ENCODE peak calls at places on chromosome 21, in eight cellular contexts. One of them, this sample, is unnamed.

GRCh38 chr21:44942566-44942965 is 2.7 kb downstream of the SLX9 start:
- DNase-seq in T-helper 2 cell: no peak
- DNase-seq in H4: no peak
- DNase-seq in NCI-H446: no peak
- DNase-seq in MG63: no peak
- DNase-seq in NCI-H69: no peak
- DNase-seq in myocyte: no peak
- DNase-seq in GF-D8: no peak
- DNase-seq in this sample: no peak

GRCh38 chr21:22278366-22278765 is 1280.2 kb downstream of the NCAM2 start:
- DNase-seq in T-helper 2 cell: no peak
- DNase-seq in H4: no peak
- DNase-seq in NCI-H446: no peak
- DNase-seq in MG63: no peak
- DNase-seq in NCI-H69: no peak
- DNase-seq in myocyte: no peak
- DNase-seq in GF-D8: no peak
- DNase-seq in this sample: no peak

GRCh38 chr21:38965910-38966504 is 160.3 kb downstream of the ETS2 start:
- DNase-seq in T-helper 2 cell: no peak
- DNase-seq in H4: peak
- DNase-seq in NCI-H446: no peak
- DNase-seq in MG63: no peak
- DNase-seq in NCI-H69: peak
- DNase-seq in myocyte: peak
- DNase-seq in GF-D8: no peak
- DNase-seq in this sample: no peak

GRCh38 chr21:26148071-26148470 is 22.5 kb downstream of the APP start:
- DNase-seq in T-helper 2 cell: no peak
- DNase-seq in H4: peak
- DNase-seq in NCI-H446: no peak
- DNase-seq in MG63: no peak
- DNase-seq in NCI-H69: no peak
- DNase-seq in myocyte: peak
- DNase-seq in GF-D8: no peak
- DNase-seq in this sample: no peak

GRCh38 chr21:19523731-19524130 is 1120.1 kb upstream of the TMPRSS15 start:
- DNase-seq in T-helper 2 cell: no peak
- DNase-seq in H4: peak
- DNase-seq in NCI-H446: peak
- DNase-seq in MG63: peak
- DNase-seq in NCI-H69: peak
- DNase-seq in myocyte: no peak
- DNase-seq in GF-D8: no peak
- DNase-seq in this sample: no peak

GRCh38 chr21:35423694-35424093 is 374.6 kb upstream of the RUNX1 start:
- DNase-seq in T-helper 2 cell: no peak
- DNase-seq in H4: no peak
- DNase-seq in NCI-H446: no peak
- DNase-seq in MG63: no peak
- DNase-seq in NCI-H69: no peak
- DNase-seq in myocyte: peak
- DNase-seq in GF-D8: no peak
- DNase-seq in this sample: no peak

GRCh38 chr21:27040738-27041137 is 73.8 kb upstream of the ADAMTS5 start:
- DNase-seq in T-helper 2 cell: no peak
- DNase-seq in H4: no peak
- DNase-seq in NCI-H446: no peak
- DNase-seq in MG63: no peak
- DNase-seq in NCI-H69: no peak
- DNase-seq in myocyte: no peak
- DNase-seq in GF-D8: no peak
- DNase-seq in this sample: no peak

GRCh38 chr21:42012344-42012743 is 2.2 kb upstream of the ZBTB21 start:
- DNase-seq in T-helper 2 cell: no peak
- DNase-seq in H4: no peak
- DNase-seq in NCI-H446: peak
- DNase-seq in MG63: peak
- DNase-seq in NCI-H69: peak
- DNase-seq in myocyte: no peak
- DNase-seq in GF-D8: no peak
- DNase-seq in this sample: no peak

GRCh38 chr21:26800001-26800400 is 45.2 kb downstream of the ADAMTS1 start:
- DNase-seq in T-helper 2 cell: no peak
- DNase-seq in H4: no peak
- DNase-seq in NCI-H446: no peak
- DNase-seq in MG63: no peak
- DNase-seq in NCI-H69: no peak
- DNase-seq in myocyte: no peak
- DNase-seq in GF-D8: no peak
- DNase-seq in this sample: no peak

GRCh38 chr21:21163904-21164303 is 165.7 kb downstream of the NCAM2 start:
- DNase-seq in T-helper 2 cell: no peak
- DNase-seq in H4: peak
- DNase-seq in NCI-H446: peak
- DNase-seq in MG63: peak
- DNase-seq in NCI-H69: peak
- DNase-seq in myocyte: peak
- DNase-seq in GF-D8: peak
- DNase-seq in this sample: peak

GRCh38 chr21:36656138-36656537 is 42.8 kb upstream of the SIM2 start:
- DNase-seq in T-helper 2 cell: no peak
- DNase-seq in H4: no peak
- DNase-seq in NCI-H446: no peak
- DNase-seq in MG63: no peak
- DNase-seq in NCI-H69: no peak
- DNase-seq in myocyte: no peak
- DNase-seq in GF-D8: no peak
- DNase-seq in this sample: no peak

GRCh38 chr21:26124421-26124833 is 46.1 kb downstream of the APP start:
- DNase-seq in T-helper 2 cell: no peak
- DNase-seq in H4: peak
- DNase-seq in NCI-H446: no peak
- DNase-seq in MG63: no peak
- DNase-seq in NCI-H69: peak
- DNase-seq in myocyte: peak
- DNase-seq in GF-D8: no peak
- DNase-seq in this sample: no peak

GRCh38 chr21:41216486-41216885 is 48.5 kb downstream of the BACE2 start:
- DNase-seq in T-helper 2 cell: no peak
- DNase-seq in H4: no peak
- DNase-seq in NCI-H446: no peak
- DNase-seq in MG63: no peak
- DNase-seq in NCI-H69: no peak
- DNase-seq in myocyte: no peak
- DNase-seq in GF-D8: no peak
- DNase-seq in this sample: no peak

GRCh38 chr21:44653656-44654575 is 543 bp downstream of the KRTAP12-4 start:
- DNase-seq in T-helper 2 cell: no peak
- DNase-seq in H4: no peak
- DNase-seq in NCI-H446: no peak
- DNase-seq in MG63: no peak
- DNase-seq in NCI-H69: peak
- DNase-seq in myocyte: no peak
- DNase-seq in GF-D8: no peak
- DNase-seq in this sample: no peak

GRCh38 chr21:34640858-34641257 is 25.9 kb upstream of the RCAN1 start:
- DNase-seq in T-helper 2 cell: no peak
- DNase-seq in H4: peak
- DNase-seq in NCI-H446: no peak
- DNase-seq in MG63: peak
- DNase-seq in NCI-H69: no peak
- DNase-seq in myocyte: peak
- DNase-seq in GF-D8: no peak
- DNase-seq in this sample: no peak

GRCh38 chr21:45972716-45973474 is 8.7 kb upstream of the COL6A1 start:
- DNase-seq in T-helper 2 cell: no peak
- DNase-seq in H4: peak
- DNase-seq in NCI-H446: peak
- DNase-seq in MG63: peak
- DNase-seq in NCI-H69: peak
- DNase-seq in myocyte: peak
- DNase-seq in GF-D8: no peak
- DNase-seq in this sample: peak